ENCODE peak calls at places on chromosomes 4 and X, in five cellular contexts. One of them, this sample, is unnamed.

GRCh38 chr4:48360966-48361470 is 19.7 kb downstream of the SLAIN2 start:
- DNase-seq in mesendoderm: no peak
- DNase-seq in mammary epithelial cell: no peak
- DNase-seq in SK-N-SH: no peak
- DNase-seq in astrocyte: peak; percentile 56
- DNase-seq in this sample: no peak

GRCh38 chr4:65538571-65538970 is 131.7 kb downstream of the EPHA5 start:
- DNase-seq in mesendoderm: no peak
- DNase-seq in mammary epithelial cell: no peak
- DNase-seq in SK-N-SH: no peak
- DNase-seq in astrocyte: peak; percentile 78
- DNase-seq in this sample: no peak

GRCh38 chr4:177079327-177079726 is 230.3 kb upstream of the NEIL3 start:
- DNase-seq in mesendoderm: peak; percentile 3
- DNase-seq in mammary epithelial cell: no peak
- DNase-seq in SK-N-SH: no peak
- DNase-seq in astrocyte: no peak
- DNase-seq in this sample: no peak

GRCh38 chr4:154719087-154719486 is 24.7 kb upstream of the LRAT start:
- DNase-seq in mesendoderm: peak; percentile 39
- DNase-seq in mammary epithelial cell: peak; percentile 90
- DNase-seq in SK-N-SH: no peak
- DNase-seq in astrocyte: peak; percentile 16
- DNase-seq in this sample: no peak

GRCh38 chr4:172709376-172709775 is 459.2 kb upstream of the GALNT7 start:
- DNase-seq in mesendoderm: no peak
- DNase-seq in mammary epithelial cell: no peak
- DNase-seq in SK-N-SH: no peak
- DNase-seq in astrocyte: no peak
- DNase-seq in this sample: no peak

GRCh38 chr4:627347-627746 is 2.0 kb downstream of the PDE6B start:
- DNase-seq in mesendoderm: no peak
- DNase-seq in mammary epithelial cell: no peak
- DNase-seq in SK-N-SH: no peak
- DNase-seq in astrocyte: no peak
- DNase-seq in this sample: no peak

GRCh38 chr4:11455201-11455835 is 26.6 kb upstream of the HS3ST1 start:
- DNase-seq in mesendoderm: no peak
- DNase-seq in mammary epithelial cell: no peak
- DNase-seq in SK-N-SH: no peak
- DNase-seq in astrocyte: no peak
- DNase-seq in this sample: no peak

GRCh38 chrX:10189317-10190268 is 32.8 kb downstream of the CLCN4 start:
- DNase-seq in mesendoderm: peak; percentile 70
- DNase-seq in mammary epithelial cell: peak; percentile 51
- DNase-seq in SK-N-SH: peak; percentile 72
- DNase-seq in astrocyte: peak; percentile 20
- DNase-seq in this sample: peak; percentile 60

GRCh38 chr4:80926446-80926845 is 104.1 kb upstream of the BMP3 start:
- DNase-seq in mesendoderm: no peak
- DNase-seq in mammary epithelial cell: no peak
- DNase-seq in SK-N-SH: no peak
- DNase-seq in astrocyte: no peak
- DNase-seq in this sample: no peak

GRCh38 chr4:106358899-106359298 is 9.7 kb downstream of the GIMD1 start:
- DNase-seq in mesendoderm: no peak
- DNase-seq in mammary epithelial cell: peak; percentile 57
- DNase-seq in SK-N-SH: no peak
- DNase-seq in astrocyte: peak; percentile 90
- DNase-seq in this sample: no peak

GRCh38 chr4:99811850-99812249 is 4.8 kb upstream of the DAPP1 start:
- DNase-seq in mesendoderm: peak; percentile 59
- DNase-seq in mammary epithelial cell: peak; percentile 27
- DNase-seq in SK-N-SH: no peak
- DNase-seq in astrocyte: no peak
- DNase-seq in this sample: no peak

GRCh38 chrX:38036471-38036870 is 30.1 kb downstream of the SYTL5 start:
- DNase-seq in mesendoderm: no peak
- DNase-seq in mammary epithelial cell: peak; percentile 19
- DNase-seq in SK-N-SH: no peak
- DNase-seq in astrocyte: peak; percentile 42
- DNase-seq in this sample: no peak

GRCh38 chrX:110383414-110383813 is 24.8 kb downstream of the RTL9 start:
- DNase-seq in mesendoderm: no peak
- DNase-seq in mammary epithelial cell: peak; percentile 41
- DNase-seq in SK-N-SH: no peak
- DNase-seq in astrocyte: peak; percentile 90
- DNase-seq in this sample: no peak

GRCh38 chr4:88752754-88753153 is 55.1 kb upstream of the NAP1L5 start:
- DNase-seq in mesendoderm: no peak
- DNase-seq in mammary epithelial cell: no peak
- DNase-seq in SK-N-SH: no peak
- DNase-seq in astrocyte: no peak
- DNase-seq in this sample: no peak

GRCh38 chr4:87057835-87058234 is 123.0 kb downstream of the AFF1 start:
- DNase-seq in mesendoderm: no peak
- DNase-seq in mammary epithelial cell: no peak
- DNase-seq in SK-N-SH: no peak
- DNase-seq in astrocyte: peak; percentile 62
- DNase-seq in this sample: no peak

GRCh38 chr4:24853142-24853541 is 57.8 kb downstream of the SOD3 start:
- DNase-seq in mesendoderm: no peak
- DNase-seq in mammary epithelial cell: no peak
- DNase-seq in SK-N-SH: no peak
- DNase-seq in astrocyte: peak; percentile 83
- DNase-seq in this sample: no peak

GRCh38 chr4:111770514-111770913 is 374.7 kb upstream of the FAM241A start:
- DNase-seq in mesendoderm: no peak
- DNase-seq in mammary epithelial cell: no peak
- DNase-seq in SK-N-SH: no peak
- DNase-seq in astrocyte: no peak
- DNase-seq in this sample: no peak

GRCh38 chr4:33160126-33160525 is 2440.0 kb downstream of the PCDH7 start:
- DNase-seq in mesendoderm: peak; percentile 58
- DNase-seq in mammary epithelial cell: no peak
- DNase-seq in SK-N-SH: no peak
- DNase-seq in astrocyte: no peak
- DNase-seq in this sample: no peak

GRCh38 chr4:8182858-8183725 is 16.0 kb upstream of the SH3TC1 start:
- DNase-seq in mesendoderm: no peak
- DNase-seq in mammary epithelial cell: peak; percentile 98
- DNase-seq in SK-N-SH: no peak
- DNase-seq in astrocyte: peak; percentile 72
- DNase-seq in this sample: no peak

GRCh38 chr4:86921608-86922252 is 13.1 kb upstream of the AFF1 start:
- DNase-seq in mesendoderm: no peak
- DNase-seq in mammary epithelial cell: peak; percentile 68
- DNase-seq in SK-N-SH: no peak
- DNase-seq in astrocyte: no peak
- DNase-seq in this sample: no peak

GRCh38 chr4:183602444-183603102 is 56.4 kb downstream of the RWDD4 start:
- DNase-seq in mesendoderm: peak; percentile 54
- DNase-seq in mammary epithelial cell: peak; percentile 12
- DNase-seq in SK-N-SH: no peak
- DNase-seq in astrocyte: peak; percentile 15
- DNase-seq in this sample: no peak

GRCh38 chrX:51395807-51396728 is 63.4 kb downstream of the NUDT10 start:
- DNase-seq in mesendoderm: peak; percentile 52
- DNase-seq in mammary epithelial cell: no peak
- DNase-seq in SK-N-SH: peak; percentile 73
- DNase-seq in astrocyte: no peak
- DNase-seq in this sample: no peak

GRCh38 chr4:25563071-25563564 is 92.5 kb upstream of the SLC34A2 start:
- DNase-seq in mesendoderm: no peak
- DNase-seq in mammary epithelial cell: no peak
- DNase-seq in SK-N-SH: no peak
- DNase-seq in astrocyte: no peak
- DNase-seq in this sample: no peak

GRCh38 chr4:107913283-107913899 is 18.0 kb upstream of the CYP2U1 start:
- DNase-seq in mesendoderm: peak; percentile 77
- DNase-seq in mammary epithelial cell: peak; percentile 62
- DNase-seq in SK-N-SH: peak; percentile 36
- DNase-seq in astrocyte: peak; percentile 32
- DNase-seq in this sample: peak; percentile 42

GRCh38 chr4:184114431-184114830 is 103.2 kb downstream of the ENPP6 start:
- DNase-seq in mesendoderm: peak; percentile 27
- DNase-seq in mammary epithelial cell: no peak
- DNase-seq in SK-N-SH: no peak
- DNase-seq in astrocyte: no peak
- DNase-seq in this sample: no peak

GRCh38 chrX:131405497-131405896 is 116.4 kb upstream of the IGSF1 start:
- DNase-seq in mesendoderm: peak; percentile 12
- DNase-seq in mammary epithelial cell: no peak
- DNase-seq in SK-N-SH: no peak
- DNase-seq in astrocyte: no peak
- DNase-seq in this sample: no peak

GRCh38 chr4:142600952-142601351 is 245.1 kb downstream of the INPP4B start:
- DNase-seq in mesendoderm: no peak
- DNase-seq in mammary epithelial cell: no peak
- DNase-seq in SK-N-SH: no peak
- DNase-seq in astrocyte: no peak
- DNase-seq in this sample: no peak

GRCh38 chr4:123361195-123361861 is 35.3 kb upstream of the SPRY1 start:
- DNase-seq in mesendoderm: no peak
- DNase-seq in mammary epithelial cell: peak; percentile 31
- DNase-seq in SK-N-SH: no peak
- DNase-seq in astrocyte: peak; percentile 86
- DNase-seq in this sample: no peak

GRCh38 chrX:24054182-24055042 is at the start of gene EIF2S3:
- DNase-seq in mesendoderm: peak; percentile 97
- DNase-seq in mammary epithelial cell: peak; percentile 96
- DNase-seq in SK-N-SH: peak; percentile 93
- DNase-seq in astrocyte: peak; percentile 97
- DNase-seq in this sample: peak; percentile 93

GRCh38 chr4:2009651-2010233 is 968 bp upstream of the NELFA start:
- DNase-seq in mesendoderm: peak; percentile 79
- DNase-seq in mammary epithelial cell: peak; percentile 35
- DNase-seq in SK-N-SH: peak; percentile 87
- DNase-seq in astrocyte: peak; percentile 25
- DNase-seq in this sample: peak; percentile 67

GRCh38 chrX:40468033-40468979 is 112.5 kb upstream of the ATP6AP2 start:
- DNase-seq in mesendoderm: peak; percentile 76
- DNase-seq in mammary epithelial cell: peak; percentile 69
- DNase-seq in SK-N-SH: peak; percentile 38
- DNase-seq in astrocyte: peak; percentile 36
- DNase-seq in this sample: peak; percentile 23

DNA sequence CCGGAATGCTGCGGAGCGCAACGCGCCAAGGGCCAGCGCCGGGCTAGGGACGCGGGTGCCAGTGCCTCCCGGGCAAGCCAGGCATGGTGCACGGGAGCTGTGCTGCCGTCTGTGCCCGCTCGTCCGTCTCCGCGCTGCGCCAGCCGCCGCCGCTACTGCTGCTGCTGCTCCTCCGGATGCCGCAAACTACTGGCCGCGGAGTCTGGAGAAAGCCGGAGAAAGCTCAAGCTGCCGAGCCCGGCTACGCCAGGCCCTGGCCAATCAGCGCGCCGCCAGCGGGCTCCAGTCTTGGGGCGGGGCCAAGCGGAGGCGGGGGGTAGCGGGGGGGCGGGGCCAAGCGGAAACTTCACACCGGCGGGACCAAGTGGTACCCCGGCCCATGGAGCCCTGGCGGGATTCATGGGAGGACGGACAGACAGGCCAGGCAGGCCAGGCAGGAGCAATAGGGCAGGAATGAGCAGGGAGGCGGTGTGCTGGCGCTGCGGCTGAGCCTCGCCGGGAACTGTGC is at the start of gene PCDH19:
- DNase-seq in mesendoderm: peak; percentile 78
- DNase-seq in mammary epithelial cell: peak; percentile 50
- DNase-seq in SK-N-SH: peak; percentile 86
- DNase-seq in astrocyte: peak; percentile 7
- DNase-seq in this sample: no peak
- H3K9ac ChIP-seq in mesendoderm: peak within 1 kb of the TSS; percentile 36
- H3K9ac ChIP-seq in mammary epithelial cell: no peak within 1 kb of the TSS
- H3K9ac ChIP-seq in SK-N-SH: no peak within 1 kb of the TSS
- H3K9ac ChIP-seq in astrocyte: no peak within 1 kb of the TSS
- H3K9ac ChIP-seq in this sample: no peak within 1 kb of the TSS

GRCh38 chr4:117400039-117400835 is 314.9 kb upstream of the TRAM1L1 start:
- DNase-seq in mesendoderm: peak; percentile 51
- DNase-seq in mammary epithelial cell: peak; percentile 60
- DNase-seq in SK-N-SH: no peak
- DNase-seq in astrocyte: peak; percentile 89
- DNase-seq in this sample: no peak
- H3K9ac ChIP-seq in mesendoderm: no peak overlapping the region
- H3K9ac ChIP-seq in mammary epithelial cell: no peak overlapping the region
- H3K9ac ChIP-seq in SK-N-SH: peak overlapping the region; percentile 4
- H3K9ac ChIP-seq in astrocyte: peak overlapping the region; percentile 51
- H3K9ac ChIP-seq in this sample: peak overlapping the region; percentile 8

GRCh38 chr4:146639414-146639814 is 721 bp downstream of the POU4F2 start:
- DNase-seq in mesendoderm: no peak
- DNase-seq in mammary epithelial cell: no peak
- DNase-seq in SK-N-SH: no peak
- DNase-seq in astrocyte: no peak
- DNase-seq in this sample: no peak

GRCh38 chr4:146637853-146638800 is 566 bp upstream of the POU4F2 start:
- DNase-seq in mesendoderm: no peak
- DNase-seq in mammary epithelial cell: no peak
- DNase-seq in SK-N-SH: peak; percentile 66
- DNase-seq in astrocyte: no peak
- DNase-seq in this sample: no peak

GRCh38 chr4:146640459-146641061 is 1.9 kb downstream of the POU4F2 start:
- DNase-seq in mesendoderm: no peak
- DNase-seq in mammary epithelial cell: no peak
- DNase-seq in SK-N-SH: no peak
- DNase-seq in astrocyte: no peak
- DNase-seq in this sample: no peak

GRCh38 chr4:146640021-146640425 is 1.3 kb downstream of the POU4F2 start:
- DNase-seq in mesendoderm: no peak
- DNase-seq in mammary epithelial cell: no peak
- DNase-seq in SK-N-SH: no peak
- DNase-seq in astrocyte: no peak
- DNase-seq in this sample: no peak

GRCh38 chr4:146638801-146639351 is at the start of gene POU4F2:
- DNase-seq in mesendoderm: peak; percentile 74
- DNase-seq in mammary epithelial cell: no peak
- DNase-seq in SK-N-SH: peak; percentile 78
- DNase-seq in astrocyte: peak; percentile 3
- DNase-seq in this sample: no peak
- H3K9ac ChIP-seq in mesendoderm: no peak within 1 kb of the TSS
- H3K9ac ChIP-seq in mammary epithelial cell: no peak within 1 kb of the TSS
- H3K9ac ChIP-seq in SK-N-SH: no peak within 1 kb of the TSS
- H3K9ac ChIP-seq in astrocyte: no peak within 1 kb of the TSS
- H3K9ac ChIP-seq in this sample: no peak within 1 kb of the TSS

DNA sequence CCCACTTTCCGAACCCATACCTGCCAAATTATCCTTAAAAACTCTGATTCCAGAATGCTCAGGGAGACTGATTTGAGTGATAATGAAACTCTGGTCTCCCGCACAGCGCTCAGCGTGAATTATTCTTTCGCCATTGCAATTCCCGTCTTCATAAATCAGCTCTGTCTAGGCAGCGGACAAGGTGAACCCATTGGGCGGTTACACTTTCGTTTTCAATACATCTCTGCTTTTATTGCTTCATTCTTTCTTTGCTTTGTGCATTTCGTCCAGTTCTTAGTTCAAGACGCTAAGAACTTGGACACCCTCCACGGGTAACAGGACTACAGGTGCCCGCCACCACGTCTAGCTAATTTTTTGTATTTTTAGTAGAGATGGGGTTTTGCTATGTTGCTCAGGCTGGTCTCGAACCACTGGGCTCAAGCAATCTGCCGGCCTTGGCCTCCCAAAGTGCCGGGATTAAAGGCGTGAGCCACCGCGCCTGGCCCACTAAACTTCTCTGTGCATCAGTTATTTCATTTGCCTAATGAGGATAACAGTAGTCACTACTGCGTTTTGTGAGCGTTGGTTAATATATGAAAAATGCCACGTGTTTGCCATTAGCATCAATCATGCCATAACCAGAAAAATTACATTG is 930 bp upstream of the PGK1 start:
- DNase-seq in mesendoderm: no peak
- DNase-seq in mammary epithelial cell: no peak
- DNase-seq in SK-N-SH: no peak
- DNase-seq in astrocyte: no peak
- DNase-seq in this sample: no peak
- H3K9ac ChIP-seq in mesendoderm: no peak overlapping the region
- H3K9ac ChIP-seq in mammary epithelial cell: peak overlapping the region; percentile 56
- H3K9ac ChIP-seq in SK-N-SH: peak overlapping the region; percentile 58
- H3K9ac ChIP-seq in astrocyte: peak overlapping the region; percentile 78
- H3K9ac ChIP-seq in this sample: peak overlapping the region; percentile 63

This sample was measured in DND-41.